ENCODE peak calls at places on chromosomes 16 and 17, in ten cellular contexts. One of them, this sample, is unnamed.

GRCh38 chr17:32142857-32143524 is 689 bp downstream of the RHOT1 start:
- DNase-seq in transverse colon: peak
- DNase-seq in body of pancreas: peak
- DNase-seq in tibial nerve: peak
- DNase-seq in ovary: no peak
- DNase-seq in NB4: peak
- DNase-seq in A549: peak
- DNase-seq in sigmoid colon: peak
- DNase-seq in uterus: no peak
- DNase-seq in IMR-90: peak
- DNase-seq in this sample: peak

GRCh38 chr17:71313866-71314265 is 807.0 kb upstream of the SOX9 start:
- DNase-seq in NB4: no peak
- DNase-seq in body of pancreas: no peak
- DNase-seq in ovary: no peak
- DNase-seq in sigmoid colon: no peak
- DNase-seq in tibial nerve: no peak
- DNase-seq in uterus: no peak
- DNase-seq in A549: no peak
- DNase-seq in transverse colon: no peak
- DNase-seq in IMR-90: no peak
- DNase-seq in this sample: no peak

GRCh38 chr16:4309833-4310266 is 6.0 kb upstream of the GLIS2 start:
- DNase-seq in body of pancreas: peak
- DNase-seq in A549: peak
- DNase-seq in uterus: no peak
- DNase-seq in sigmoid colon: peak
- DNase-seq in ovary: no peak
- DNase-seq in NB4: no peak
- DNase-seq in IMR-90: peak
- DNase-seq in transverse colon: peak
- DNase-seq in tibial nerve: peak
- DNase-seq in this sample: peak

GRCh38 chr17:75061618-75062017 is 14.6 kb downstream of the KCTD2 start:
- DNase-seq in A549: no peak
- DNase-seq in ovary: no peak
- DNase-seq in transverse colon: no peak
- DNase-seq in uterus: no peak
- DNase-seq in IMR-90: no peak
- DNase-seq in sigmoid colon: no peak
- DNase-seq in tibial nerve: no peak
- DNase-seq in NB4: no peak
- DNase-seq in body of pancreas: no peak
- DNase-seq in this sample: no peak

GRCh38 chr16:9072806-9073341 is 18.6 kb upstream of the HAPSTR1 start:
- DNase-seq in ovary: no peak
- DNase-seq in body of pancreas: no peak
- DNase-seq in IMR-90: peak
- DNase-seq in uterus: no peak
- DNase-seq in tibial nerve: no peak
- DNase-seq in NB4: no peak
- DNase-seq in sigmoid colon: no peak
- DNase-seq in transverse colon: no peak
- DNase-seq in A549: no peak
- DNase-seq in this sample: no peak

GRCh38 chr17:5741810-5742209 is 157.5 kb upstream of the NLRP1 start:
- DNase-seq in body of pancreas: no peak
- DNase-seq in IMR-90: no peak
- DNase-seq in NB4: no peak
- DNase-seq in A549: no peak
- DNase-seq in uterus: no peak
- DNase-seq in tibial nerve: no peak
- DNase-seq in ovary: no peak
- DNase-seq in sigmoid colon: no peak
- DNase-seq in transverse colon: no peak
- DNase-seq in this sample: no peak

GRCh38 chr16:49484936-49485335 is 111.3 kb downstream of the C16orf78 start:
- DNase-seq in sigmoid colon: peak
- DNase-seq in body of pancreas: no peak
- DNase-seq in NB4: no peak
- DNase-seq in uterus: no peak
- DNase-seq in transverse colon: no peak
- DNase-seq in A549: no peak
- DNase-seq in tibial nerve: no peak
- DNase-seq in IMR-90: no peak
- DNase-seq in ovary: peak
- DNase-seq in this sample: no peak

GRCh38 chr17:78882546-78883089 is 20.4 kb downstream of the CEP295NL start:
- DNase-seq in uterus: no peak
- DNase-seq in A549: no peak
- DNase-seq in transverse colon: no peak
- DNase-seq in IMR-90: no peak
- DNase-seq in body of pancreas: no peak
- DNase-seq in ovary: no peak
- DNase-seq in tibial nerve: no peak
- DNase-seq in NB4: peak
- DNase-seq in sigmoid colon: no peak
- DNase-seq in this sample: no peak

GRCh38 chr17:27793168-27793905 is 7.0 kb downstream of the NOS2 start:
- DNase-seq in uterus: peak
- DNase-seq in NB4: no peak
- DNase-seq in ovary: peak
- DNase-seq in body of pancreas: no peak
- DNase-seq in transverse colon: no peak
- DNase-seq in A549: no peak
- DNase-seq in tibial nerve: no peak
- DNase-seq in sigmoid colon: no peak
- DNase-seq in IMR-90: no peak
- DNase-seq in this sample: peak

GRCh38 chr17:54968954-54969400 is 412 bp downstream of the STXBP4 start:
- DNase-seq in uterus: no peak
- DNase-seq in NB4: peak
- DNase-seq in sigmoid colon: peak
- DNase-seq in ovary: no peak
- DNase-seq in tibial nerve: no peak
- DNase-seq in IMR-90: peak
- DNase-seq in transverse colon: peak
- DNase-seq in A549: no peak
- DNase-seq in body of pancreas: peak
- DNase-seq in this sample: no peak

GRCh38 chr17:50944054-50944901 is 78.1 kb upstream of the TOB1 start:
- DNase-seq in uterus: peak
- DNase-seq in body of pancreas: peak
- DNase-seq in NB4: peak
- DNase-seq in IMR-90: peak
- DNase-seq in A549: peak
- DNase-seq in transverse colon: peak
- DNase-seq in sigmoid colon: peak
- DNase-seq in tibial nerve: peak
- DNase-seq in ovary: peak
- DNase-seq in this sample: peak
- TF ChIP-seq POLR2A in uterus: peak
- TF ChIP-seq POLR2A in body of pancreas: peak
- TF ChIP-seq POLR2A in NB4: no peak
- TF ChIP-seq POLR2A in IMR-90: no peak
- TF ChIP-seq POLR2A in A549: peak
- TF ChIP-seq POLR2A in transverse colon: peak
- TF ChIP-seq POLR2A in sigmoid colon: no peak
- TF ChIP-seq POLR2A in tibial nerve: peak
- TF ChIP-seq POLR2A in ovary: no peak
- TF ChIP-seq POLR2A in this sample: no peak

GRCh38 chr16:85136213-85136704 is 24.0 kb upstream of the CIBAR2 start:
- DNase-seq in IMR-90: no peak
- DNase-seq in ovary: no peak
- DNase-seq in body of pancreas: peak
- DNase-seq in A549: no peak
- DNase-seq in uterus: no peak
- DNase-seq in transverse colon: peak
- DNase-seq in NB4: peak
- DNase-seq in tibial nerve: peak
- DNase-seq in sigmoid colon: peak
- DNase-seq in this sample: peak
- H3K4me3 ChIP-seq in IMR-90: no peak
- H3K4me3 ChIP-seq in ovary: no peak
- H3K4me3 ChIP-seq in body of pancreas: no peak
- H3K4me3 ChIP-seq in A549: no peak
- H3K4me3 ChIP-seq in uterus: no peak
- H3K4me3 ChIP-seq in transverse colon: no peak
- H3K4me3 ChIP-seq in NB4: no peak
- H3K4me3 ChIP-seq in tibial nerve: no peak
- H3K4me3 ChIP-seq in sigmoid colon: no peak
- H3K4me3 ChIP-seq in this sample: peak

DNA sequence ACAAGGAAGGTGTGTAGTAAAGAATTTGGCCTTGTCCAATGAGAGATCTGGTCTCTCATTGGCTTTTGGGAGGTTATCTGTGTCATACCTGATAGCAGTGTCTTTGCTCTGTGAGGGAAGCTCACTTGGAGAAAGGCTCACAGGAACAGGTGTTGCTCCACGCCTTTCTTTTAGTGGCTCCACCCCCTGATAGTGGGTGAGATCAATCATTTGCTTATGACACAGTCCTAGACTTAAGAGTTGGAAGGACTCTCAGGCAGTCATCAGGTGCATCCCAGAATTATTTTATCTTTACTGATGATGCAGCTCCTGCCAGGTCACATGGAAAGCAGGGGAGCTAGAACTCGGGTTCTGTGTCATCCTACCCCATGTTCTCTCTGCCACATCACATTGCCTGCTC is 59.4 kb downstream of the CENPV start:
- DNase-seq in transverse colon: peak
- DNase-seq in body of pancreas: no peak
- DNase-seq in NB4: no peak
- DNase-seq in sigmoid colon: peak
- DNase-seq in tibial nerve: no peak
- DNase-seq in ovary: no peak
- DNase-seq in uterus: no peak
- DNase-seq in IMR-90: no peak
- DNase-seq in A549: no peak
- DNase-seq in this sample: no peak
- TF ChIP-seq POLR2A in transverse colon: no peak
- TF ChIP-seq POLR2A in body of pancreas: no peak
- TF ChIP-seq POLR2A in NB4: no peak
- TF ChIP-seq POLR2A in sigmoid colon: no peak
- TF ChIP-seq POLR2A in tibial nerve: no peak
- TF ChIP-seq POLR2A in ovary: no peak
- TF ChIP-seq POLR2A in uterus: no peak
- TF ChIP-seq POLR2A in IMR-90: no peak
- TF ChIP-seq POLR2A in A549: no peak
- TF ChIP-seq POLR2A in this sample: no peak

DNA sequence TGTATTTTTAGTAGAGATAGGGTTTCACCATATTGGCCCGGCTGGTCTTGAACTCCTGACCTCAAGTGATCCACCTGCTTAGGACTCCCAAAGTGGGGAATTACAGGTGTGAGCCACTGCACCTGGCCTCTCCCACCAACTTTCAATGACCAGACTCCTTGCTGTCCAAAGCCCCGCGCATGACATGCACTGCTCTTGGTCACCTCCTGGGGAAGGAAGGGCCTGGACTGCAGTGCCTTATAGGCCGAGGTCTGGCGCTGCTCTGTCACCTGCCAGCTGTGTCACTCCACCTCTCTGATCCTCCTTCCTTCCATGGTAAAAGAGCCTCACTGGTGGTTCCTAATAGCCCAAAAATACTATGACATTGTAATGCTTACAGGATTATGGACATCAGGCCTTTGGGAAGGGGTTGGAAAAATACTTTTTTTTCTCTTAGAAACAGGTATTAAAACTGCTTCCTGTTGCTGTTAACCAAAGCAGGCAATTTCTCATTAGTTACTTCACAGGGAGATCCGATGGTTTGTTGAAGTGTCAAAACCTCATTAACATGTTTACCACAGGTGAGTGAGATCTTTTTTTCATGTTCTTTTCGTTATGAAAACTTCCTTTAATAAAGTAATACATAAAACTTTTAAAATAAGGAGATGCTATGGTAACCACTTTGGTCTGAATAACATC is 35.4 kb downstream of the GRB7 start:
- DNase-seq in IMR-90: no peak
- DNase-seq in transverse colon: no peak
- DNase-seq in tibial nerve: no peak
- DNase-seq in uterus: no peak
- DNase-seq in NB4: no peak
- DNase-seq in sigmoid colon: no peak
- DNase-seq in A549: no peak
- DNase-seq in ovary: no peak
- DNase-seq in body of pancreas: no peak
- DNase-seq in this sample: no peak
- H3K4me3 ChIP-seq in IMR-90: no peak
- H3K4me3 ChIP-seq in transverse colon: no peak
- H3K4me3 ChIP-seq in tibial nerve: no peak
- H3K4me3 ChIP-seq in uterus: no peak
- H3K4me3 ChIP-seq in NB4: no peak
- H3K4me3 ChIP-seq in sigmoid colon: no peak
- H3K4me3 ChIP-seq in A549: no peak
- H3K4me3 ChIP-seq in ovary: no peak
- H3K4me3 ChIP-seq in body of pancreas: no peak
- H3K4me3 ChIP-seq in this sample: no peak

GRCh38 chr17:33389506-33390141 is 96.5 kb upstream of the ASIC2 start:
- DNase-seq in ovary: no peak
- DNase-seq in transverse colon: no peak
- DNase-seq in sigmoid colon: no peak
- DNase-seq in A549: no peak
- DNase-seq in body of pancreas: no peak
- DNase-seq in tibial nerve: no peak
- DNase-seq in uterus: no peak
- DNase-seq in NB4: no peak
- DNase-seq in IMR-90: no peak
- DNase-seq in this sample: no peak
- TF ChIP-seq POLR2A in ovary: no peak
- TF ChIP-seq POLR2A in transverse colon: no peak
- TF ChIP-seq POLR2A in sigmoid colon: no peak
- TF ChIP-seq POLR2A in A549: no peak
- TF ChIP-seq POLR2A in body of pancreas: no peak
- TF ChIP-seq POLR2A in tibial nerve: no peak
- TF ChIP-seq POLR2A in uterus: no peak
- TF ChIP-seq POLR2A in NB4: no peak
- TF ChIP-seq POLR2A in IMR-90: no peak
- TF ChIP-seq POLR2A in this sample: no peak

GRCh38 chr16:81703177-81704155 is 75.6 kb upstream of the PLCG2 start:
- DNase-seq in sigmoid colon: no peak
- DNase-seq in A549: peak
- DNase-seq in tibial nerve: no peak
- DNase-seq in NB4: peak
- DNase-seq in ovary: peak
- DNase-seq in uterus: peak
- DNase-seq in body of pancreas: no peak
- DNase-seq in IMR-90: peak
- DNase-seq in transverse colon: no peak
- DNase-seq in this sample: peak
- H3K4me3 ChIP-seq in sigmoid colon: no peak
- H3K4me3 ChIP-seq in A549: peak
- H3K4me3 ChIP-seq in tibial nerve: no peak
- H3K4me3 ChIP-seq in NB4: no peak
- H3K4me3 ChIP-seq in ovary: no peak
- H3K4me3 ChIP-seq in uterus: no peak
- H3K4me3 ChIP-seq in body of pancreas: no peak
- H3K4me3 ChIP-seq in IMR-90: no peak
- H3K4me3 ChIP-seq in transverse colon: no peak
- H3K4me3 ChIP-seq in this sample: no peak